ENCODE peak calls at places on chromosomes 16 and 17, in four cellular contexts. One of them, this sample, is unnamed.

GRCh38 chr16:90020260-90020837 is 1.1 kb upstream of the DBNDD1 start:
- DNase-seq in adrenal gland: no peak
- DNase-seq in astrocyte: peak; percentile 47
- DNase-seq in fibroblast of lung: peak; percentile 59
- DNase-seq in this sample: no peak

GRCh38 chr17:82077617-82078358 is 12.2 kb upstream of the DUS1L start:
- DNase-seq in fibroblast of lung: peak; percentile 22
- DNase-seq in astrocyte: no peak
- DNase-seq in adrenal gland: no peak
- DNase-seq in this sample: no peak

GRCh38 chr16:46728804-46729203 is 19.3 kb downstream of the MYLK3 start:
- DNase-seq in astrocyte: no peak
- DNase-seq in fibroblast of lung: no peak
- DNase-seq in adrenal gland: no peak
- DNase-seq in this sample: no peak

GRCh38 chr17:78624461-78625216 is 47.4 kb upstream of the DNAH17 start:
- DNase-seq in astrocyte: no peak
- DNase-seq in adrenal gland: no peak
- DNase-seq in fibroblast of lung: no peak
- DNase-seq in this sample: no peak

GRCh38 chr16:86430814-86431213 is 79.5 kb upstream of the FOXF1 start:
- DNase-seq in adrenal gland: no peak
- DNase-seq in fibroblast of lung: no peak
- DNase-seq in astrocyte: no peak
- DNase-seq in this sample: no peak

GRCh38 chr17:9878791-9879525 is 26.1 kb downstream of the RCVRN start:
- DNase-seq in adrenal gland: no peak
- DNase-seq in fibroblast of lung: peak; percentile 77
- DNase-seq in astrocyte: peak; percentile 74
- DNase-seq in this sample: no peak

GRCh38 chr16:23182675-23183485 is at the start of gene SCNN1G:
- DNase-seq in adrenal gland: no peak
- DNase-seq in astrocyte: no peak
- DNase-seq in fibroblast of lung: peak; percentile 5
- DNase-seq in this sample: no peak

GRCh38 chr17:27659685-27660084 is 28.7 kb downstream of the LGALS9 start:
- DNase-seq in astrocyte: no peak
- DNase-seq in fibroblast of lung: no peak
- DNase-seq in adrenal gland: no peak
- DNase-seq in this sample: no peak

GRCh38 chr17:13786000-13786598 is 184.4 kb upstream of the HS3ST3A1 start:
- DNase-seq in astrocyte: peak; percentile 47
- DNase-seq in adrenal gland: no peak
- DNase-seq in fibroblast of lung: peak; percentile 56
- DNase-seq in this sample: peak; percentile 23

GRCh38 chr17:33914120-33914519 is 341.0 kb upstream of the CCL2 start:
- DNase-seq in astrocyte: no peak
- DNase-seq in adrenal gland: no peak
- DNase-seq in fibroblast of lung: no peak
- DNase-seq in this sample: no peak

GRCh38 chr17:47694018-47694817 is at the start of gene TBKBP1:
- DNase-seq in astrocyte: peak; percentile 29
- DNase-seq in fibroblast of lung: peak; percentile 49
- DNase-seq in adrenal gland: peak; percentile 63
- DNase-seq in this sample: no peak

GRCh38 chr17:74631468-74632195 is 8.1 kb upstream of the CD300E start:
- DNase-seq in fibroblast of lung: no peak
- DNase-seq in astrocyte: no peak
- DNase-seq in adrenal gland: no peak
- DNase-seq in this sample: no peak

GRCh38 chr16:67481561-67482259 is 753 bp upstream of the ATP6V0D1 start:
- DNase-seq in adrenal gland: peak; percentile 75
- DNase-seq in astrocyte: peak; percentile 39
- DNase-seq in fibroblast of lung: peak; percentile 57
- DNase-seq in this sample: no peak

GRCh38 chr16:81500833-81501521 is 56.4 kb downstream of the CMIP start:
- DNase-seq in astrocyte: peak; percentile 92
- DNase-seq in adrenal gland: no peak
- DNase-seq in fibroblast of lung: peak; percentile 93
- DNase-seq in this sample: peak; percentile 80

GRCh38 chr16:81201267-81201666 is 37.2 kb upstream of the BCO1 start:
- DNase-seq in fibroblast of lung: no peak
- DNase-seq in astrocyte: no peak
- DNase-seq in adrenal gland: no peak
- DNase-seq in this sample: no peak

GRCh38 chr17:50935201-50936124 is 69.3 kb upstream of the TOB1 start:
- DNase-seq in adrenal gland: peak; percentile 97
- DNase-seq in astrocyte: no peak
- DNase-seq in fibroblast of lung: no peak
- DNase-seq in this sample: no peak

GRCh38 chr16:68255712-68256111 is 8.6 kb upstream of the SLC7A6 start:
- DNase-seq in fibroblast of lung: no peak
- DNase-seq in adrenal gland: no peak
- DNase-seq in astrocyte: no peak
- DNase-seq in this sample: no peak

GRCh38 chr17:55717898-55718735 is 4.5 kb downstream of the TMEM100 start:
- DNase-seq in fibroblast of lung: peak; percentile 58
- DNase-seq in adrenal gland: peak; percentile 92
- DNase-seq in astrocyte: peak; percentile 30
- DNase-seq in this sample: no peak

GRCh38 chr17:2051388-2052237 is 3.3 kb upstream of the HIC1 start:
- DNase-seq in adrenal gland: peak; percentile 41
- DNase-seq in fibroblast of lung: no peak
- DNase-seq in astrocyte: no peak
- DNase-seq in this sample: no peak

GRCh38 chr16:57721356-57721755 is 14.2 kb upstream of the KATNB1 start:
- DNase-seq in adrenal gland: no peak
- DNase-seq in fibroblast of lung: no peak
- DNase-seq in astrocyte: no peak
- DNase-seq in this sample: no peak

GRCh38 chr16:29676989-29677388 is 2.0 kb upstream of the QPRT start:
- DNase-seq in fibroblast of lung: no peak
- DNase-seq in astrocyte: no peak
- DNase-seq in adrenal gland: no peak
- DNase-seq in this sample: no peak

GRCh38 chr16:29683543-29684090 is 4.6 kb downstream of the QPRT start:
- DNase-seq in astrocyte: no peak
- DNase-seq in fibroblast of lung: no peak
- DNase-seq in adrenal gland: no peak
- DNase-seq in this sample: no peak

GRCh38 chr16:29678691-29679267 is at the start of gene QPRT:
- DNase-seq in fibroblast of lung: peak; percentile 37
- DNase-seq in astrocyte: peak; percentile 14
- DNase-seq in adrenal gland: peak; percentile 79
- DNase-seq in this sample: no peak

GRCh38 chr16:29675811-29676643 is 3.0 kb upstream of the QPRT start:
- DNase-seq in fibroblast of lung: peak; percentile 17
- DNase-seq in adrenal gland: no peak
- DNase-seq in astrocyte: no peak
- DNase-seq in this sample: no peak

GRCh38 chr16:29680180-29680598 is 1.2 kb downstream of the QPRT start:
- DNase-seq in fibroblast of lung: no peak
- DNase-seq in astrocyte: no peak
- DNase-seq in adrenal gland: no peak
- DNase-seq in this sample: no peak
- H3K4me3 ChIP-seq in fibroblast of lung: no peak overlapping the region
- H3K4me3 ChIP-seq in astrocyte: no peak overlapping the region
- H3K4me3 ChIP-seq in adrenal gland: no peak overlapping the region
- H3K4me3 ChIP-seq in this sample: no peak overlapping the region

GRCh38 chr17:38476549-38476948 is 48.3 kb downstream of the ARHGAP23 start:
- DNase-seq in fibroblast of lung: no peak
- DNase-seq in astrocyte: no peak
- DNase-seq in adrenal gland: no peak
- DNase-seq in this sample: no peak
- H3K36me3 ChIP-seq in fibroblast of lung: peaks cover 16% of the 10 kb centered on the region
- H3K36me3 ChIP-seq in astrocyte: peaks cover 3% of the 10 kb centered on the region
- H3K36me3 ChIP-seq in adrenal gland: peaks cover 5% of the 10 kb centered on the region
- H3K36me3 ChIP-seq in this sample: peaks cover 44% of the 10 kb centered on the region

GRCh38 chr16:31107465-31107867 is 720 bp upstream of the BCKDK start:
- DNase-seq in fibroblast of lung: no peak
- DNase-seq in adrenal gland: no peak
- DNase-seq in astrocyte: no peak
- DNase-seq in this sample: no peak
- H3K4me3 ChIP-seq in fibroblast of lung: no peak overlapping the region
- H3K4me3 ChIP-seq in adrenal gland: no peak overlapping the region
- H3K4me3 ChIP-seq in astrocyte: no peak overlapping the region
- H3K4me3 ChIP-seq in this sample: no peak overlapping the region

DNA sequence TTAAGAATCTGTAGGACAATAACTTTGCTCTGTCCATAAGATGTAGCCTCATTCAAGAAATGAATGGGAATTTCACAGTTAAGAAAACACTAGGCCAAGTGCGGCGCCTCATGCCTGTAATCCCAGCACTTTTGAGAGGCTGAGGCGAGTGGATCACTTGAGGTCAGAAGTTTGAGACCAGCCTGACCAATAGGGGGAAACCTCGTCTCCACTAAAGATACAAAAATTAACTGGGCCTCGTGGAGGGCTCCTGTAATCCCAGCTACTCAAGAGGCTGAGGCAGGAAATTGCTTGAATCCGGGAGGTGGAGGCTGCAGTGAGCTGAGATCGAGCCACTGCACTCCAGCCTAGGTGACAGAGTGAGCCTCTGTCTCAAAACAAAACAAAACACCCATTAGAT is 19.9 kb upstream of the RSL1D1 start:
- DNase-seq in fibroblast of lung: peak; percentile 42
- DNase-seq in adrenal gland: no peak
- DNase-seq in astrocyte: peak; percentile 20
- DNase-seq in this sample: no peak
- H3K36me3 ChIP-seq in fibroblast of lung: peaks cover 7% of the 10 kb centered on the region
- H3K36me3 ChIP-seq in adrenal gland: peaks cover 37% of the 10 kb centered on the region
- H3K36me3 ChIP-seq in astrocyte: peaks cover 37% of the 10 kb centered on the region
- H3K36me3 ChIP-seq in this sample: peaks cover 7% of the 10 kb centered on the region

GRCh38 chr17:181213-182163 is at the start of gene DOC2B:
- DNase-seq in astrocyte: peak; percentile 39
- DNase-seq in fibroblast of lung: peak; percentile 58
- DNase-seq in adrenal gland: peak; percentile 55
- DNase-seq in this sample: no peak

GRCh38 chr17:183021-183420 is 1.6 kb upstream of the DOC2B start:
- DNase-seq in astrocyte: no peak
- DNase-seq in adrenal gland: no peak
- DNase-seq in fibroblast of lung: no peak
- DNase-seq in this sample: no peak

GRCh38 chr17:180380-181212 is 854 bp downstream of the DOC2B start:
- DNase-seq in adrenal gland: no peak
- DNase-seq in astrocyte: no peak
- DNase-seq in fibroblast of lung: no peak
- DNase-seq in this sample: no peak

GRCh38 chr17:179721-180379 is 1.6 kb downstream of the DOC2B start:
- DNase-seq in astrocyte: no peak
- DNase-seq in fibroblast of lung: no peak
- DNase-seq in adrenal gland: no peak
- DNase-seq in this sample: no peak

GRCh38 chr17:182164-182751 is 808 bp upstream of the DOC2B start:
- DNase-seq in fibroblast of lung: no peak
- DNase-seq in astrocyte: no peak
- DNase-seq in adrenal gland: no peak
- DNase-seq in this sample: no peak
- H3K4me3 ChIP-seq in fibroblast of lung: no peak overlapping the region
- H3K4me3 ChIP-seq in astrocyte: no peak overlapping the region
- H3K4me3 ChIP-seq in adrenal gland: no peak overlapping the region
- H3K4me3 ChIP-seq in this sample: no peak overlapping the region

GRCh38 chr16:3668626-3669025 is 14.1 kb downstream of the DNASE1 start:
- DNase-seq in adrenal gland: no peak
- DNase-seq in astrocyte: no peak
- DNase-seq in fibroblast of lung: no peak
- DNase-seq in this sample: no peak
- H3K36me3 ChIP-seq in adrenal gland: peaks cover 20% of the 10 kb centered on the region
- H3K36me3 ChIP-seq in astrocyte: peaks cover 2% of the 10 kb centered on the region
- H3K36me3 ChIP-seq in fibroblast of lung: peaks cover 17% of the 10 kb centered on the region
- H3K36me3 ChIP-seq in this sample: peaks cover 26% of the 10 kb centered on the region

This sample was measured in BJ.